ENCODE peak calls at places on chromosomes 6 and 20, in five cellular contexts. P, D, N, R and C are unnamed samples.

GRCh38 chr6:44225579-44226325 is 2.4 kb downstream of the SLC29A1 start:
- DNase-seq in N (no peak), R (no peak), D (no peak), P (no peak), C (no peak)

GRCh38 chr6:25966707-25967106 is 4.1 kb downstream of the TRIM38 start:
- DNase-seq in R (no peak), N (no peak), P (no peak), D (no peak), C (no peak)

GRCh38 chr6:108134213-108134973 is 31.4 kb upstream of the NR2E1 start:
- DNase-seq in N (no peak), D (no peak), R (no peak), P (no peak), C (peak)

GRCh38 chr20:18360601-18361000 is 72.3 kb downstream of the ZNF133 start:
- DNase-seq in N (peak), D (no peak), P (peak), R (no peak), C (no peak)

GRCh38 chr6:164398647-164399046 is 910.8 kb downstream of the C6orf118 start:
- DNase-seq in R (no peak), P (peak), N (no peak), D (no peak), C (no peak)

GRCh38 chr20:63321148-63321831 is 28.3 kb downstream of the COL20A1 start:
- DNase-seq in R (no peak), P (peak), N (no peak), D (peak), C (peak)

GRCh38 chr6:31142356-31142755 is 3.5 kb upstream of the PSORS1C2 start:
- DNase-seq in D (no peak), N (no peak), P (no peak), R (no peak), C (peak)

GRCh38 chr20:53926428-53927028 is 143.9 kb downstream of the BCAS1 start:
- DNase-seq in P (peak), R (peak), N (peak), D (no peak), C (no peak)

GRCh38 chr6:36320475-36320874 is 16.2 kb downstream of the BNIP5 start:
- DNase-seq in N (peak), D (no peak), P (peak), R (no peak), C (no peak)

GRCh38 chr20:35134900-35135299 is 12.2 kb downstream of the EDEM2 start:
- DNase-seq in D (no peak), N (no peak), P (no peak), R (no peak), C (no peak)

GRCh38 chr6:136927313-136927712 is 5.2 kb downstream of the SLC35D3 start:
- DNase-seq in R (no peak), D (peak), N (peak), P (peak), C (no peak)

GRCh38 chr20:43669332-43669731 is 2.4 kb downstream of the MYBL2 start:
- DNase-seq in P (peak), N (peak), R (peak), D (no peak), C (no peak)

GRCh38 chr6:169998457-169998856 is 247.0 kb downstream of the ERMARD start:
- DNase-seq in R (no peak), D (no peak), N (no peak), P (no peak), C (no peak)

GRCh38 chr6:17336425-17336824 is 55.3 kb downstream of the RBM24 start:
- DNase-seq in D (no peak), N (no peak), R (no peak), P (no peak), C (no peak)

GRCh38 chr6:25472314-25472713 is 179.7 kb upstream of the SCGN start:
- DNase-seq in P (peak), N (peak), D (peak), R (no peak), C (no peak)

GRCh38 chr6:38739532-38739931 is 24.4 kb downstream of the DNAH8 start:
- DNase-seq in N (no peak), R (no peak), D (no peak), P (peak), C (no peak)

GRCh38 chr6:44002071-44002590 is 125.1 kb downstream of the MRPL14 start:
- DNase-seq in P (no peak), N (no peak), R (no peak), D (no peak), C (no peak)

GRCh38 chr6:70108230-70108629 is 194.7 kb downstream of the COL9A1 start:
- DNase-seq in R (no peak), D (no peak), N (peak), P (peak), C (no peak)

GRCh38 chr6:163263196-163263595 is 151.3 kb upstream of the QKI start:
- DNase-seq in P (no peak), N (no peak), D (no peak), R (no peak), C (no peak)

GRCh38 chr6:111759836-111760785 is 113.1 kb downstream of the FYN start:
- DNase-seq in D (peak), N (no peak), P (no peak), R (no peak), C (no peak)

GRCh38 chr20:62484478-62484877 is 8.7 kb upstream of the GATA5 start:
- DNase-seq in D (no peak), N (no peak), P (no peak), R (no peak), C (no peak)

GRCh38 chr20:2750343-2751251 is 49.8 kb downstream of the CPXM1 start:
- DNase-seq in D (no peak), P (peak), N (peak), R (no peak), C (no peak)

GRCh38 chr6:165952514-165952913 is 215.1 kb downstream of the TBXT start:
- DNase-seq in P (no peak), D (no peak), R (no peak), N (no peak), C (no peak)

GRCh38 chr20:47493175-47493953 is 8.3 kb upstream of the NCOA3 start:
- DNase-seq in R (no peak), P (peak), D (peak), N (peak), C (no peak)

GRCh38 chr6:41371461-41371991 is 36.1 kb downstream of the NCR2 start:
- DNase-seq in R (no peak), P (no peak), N (peak), D (no peak), C (peak)

GRCh38 chr20:3380228-3381070 is 27.0 kb downstream of the DNAAF9 start:
- DNase-seq in D (no peak), P (no peak), R (no peak), N (no peak), C (no peak)

GRCh38 chr20:15642676-15643075 is 930.6 kb downstream of the KIF16B start:
- DNase-seq in N (no peak), R (no peak), P (peak), D (no peak), C (no peak)

GRCh38 chr6:14141531-14141930 is 24.0 kb downstream of the CD83 start:
- DNase-seq in N (no peak), P (no peak), D (no peak), R (no peak), C (no peak)

GRCh38 chr6:167501831-167502385 is 177.0 kb downstream of the TTLL2 start:
- DNase-seq in N (no peak), P (peak), D (peak), R (no peak), C (no peak)

GRCh38 chr6:14172575-14172974 is 55.0 kb downstream of the CD83 start:
- DNase-seq in R (no peak), P (peak), D (no peak), N (peak), C (no peak)

DNA sequence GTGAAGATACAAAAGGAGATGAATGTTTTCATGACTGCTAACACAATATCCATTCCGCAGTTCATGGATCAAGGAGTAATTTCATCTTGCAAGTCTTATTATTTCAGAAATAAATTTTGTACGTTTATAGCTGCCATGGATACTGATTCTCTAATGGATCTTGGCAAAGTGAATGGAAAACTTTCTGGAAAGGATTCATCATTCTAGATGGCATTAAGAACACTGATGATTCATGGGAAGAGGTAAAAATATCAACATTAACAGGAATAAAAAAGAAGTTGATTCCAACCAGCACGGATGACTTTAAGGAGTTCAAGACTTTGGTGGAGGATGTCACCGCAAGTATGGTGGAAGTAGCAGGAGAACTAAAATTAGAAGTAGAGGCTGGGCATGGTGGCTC is 2.8 kb downstream of the HUS1B start:
- DNase-seq in N (no peak), R (no peak), P (no peak), D (no peak), C (no peak)
- TF ChIP-seq CTCF in N (no peak), R (no peak), P (no peak), D (no peak), C (no peak)

GRCh38 chr6:155040946-155041345 is 45.8 kb downstream of the TIAM2 start:
- DNase-seq in R (no peak), N (no peak), D (no peak), P (no peak), C (no peak)

GRCh38 chr6:155040154-155040553 is 45.0 kb downstream of the TIAM2 start:
- DNase-seq in N (no peak), R (no peak), D (peak), P (no peak), C (peak)

GRCh38 chr6:155045561-155046404 is 50.7 kb downstream of the TIAM2 start:
- DNase-seq in R (no peak), D (no peak), N (no peak), P (no peak), C (no peak)

GRCh38 chr6:155041781-155042279 is 46.7 kb downstream of the TIAM2 start:
- DNase-seq in D (no peak), P (no peak), R (no peak), N (no peak), C (no peak)

DNA sequence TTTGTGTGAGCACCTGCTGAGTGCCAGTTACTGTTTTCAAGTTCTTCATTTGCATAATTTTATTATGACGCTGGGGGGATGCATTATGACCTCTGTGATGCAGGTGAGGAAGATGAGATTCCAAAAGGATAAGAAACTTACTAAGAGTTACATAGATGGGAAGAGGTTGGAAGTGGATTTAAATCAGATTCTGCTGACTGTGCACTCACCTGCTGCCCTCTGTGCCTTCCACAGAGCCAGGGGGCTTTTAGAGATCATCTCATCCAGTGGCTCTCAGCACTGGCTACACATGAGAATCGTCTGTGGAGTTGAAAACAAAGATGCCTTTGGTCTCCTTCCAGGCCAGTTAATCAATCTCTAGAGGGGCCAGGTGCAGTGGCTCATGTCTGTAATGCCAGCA is 47.9 kb downstream of the TIAM2 start:
- DNase-seq in N (no peak), R (no peak), P (no peak), D (no peak), C (no peak)
- TF ChIP-seq CTCF in N (no peak), R (no peak), P (no peak), D (no peak), C (no peak)

DNA sequence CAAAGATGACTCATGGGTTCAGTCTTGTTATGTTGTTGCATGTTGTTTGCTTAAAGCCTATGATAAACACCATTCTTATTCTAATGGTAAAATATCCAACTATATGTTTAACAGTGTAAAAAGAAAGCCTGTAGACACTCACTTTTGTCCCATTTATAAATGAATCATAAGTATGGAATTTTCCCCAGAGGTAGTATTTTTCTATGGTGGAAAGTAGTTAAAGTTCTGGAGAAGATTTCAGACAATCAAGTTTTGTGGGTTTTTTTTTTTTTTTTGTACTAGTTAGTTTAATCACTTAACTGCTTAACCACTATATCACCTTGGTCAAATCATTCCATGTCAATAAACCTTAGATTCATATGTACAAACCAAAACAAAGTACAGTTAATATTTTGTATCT is 35.8 kb downstream of the PTCHD4 start:
- DNase-seq in D (no peak), P (peak), R (no peak), N (peak), C (no peak)
- TF ChIP-seq CTCF in D (no peak), P (no peak), R (no peak), N (no peak), C (no peak)

DNA sequence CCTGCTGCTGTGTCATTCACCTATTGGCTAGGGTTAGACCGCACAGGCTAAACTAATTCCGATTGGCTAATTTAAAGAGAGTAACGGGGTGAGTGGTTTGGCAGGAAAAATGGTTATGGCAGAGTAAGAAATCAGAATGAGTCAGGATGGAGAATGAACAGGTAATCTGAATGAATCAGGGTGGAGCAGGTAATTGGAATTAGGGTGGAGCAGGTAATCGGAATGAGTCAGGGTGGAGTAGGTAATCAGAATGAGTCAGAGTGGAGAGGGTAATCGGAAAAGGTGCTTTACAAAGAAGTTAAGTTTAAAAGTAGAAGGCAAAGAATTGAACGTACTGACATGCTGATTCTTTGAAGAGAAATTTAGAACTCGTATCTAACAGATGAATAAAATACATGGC is 11.7 kb downstream of the SLC35A1 start:
- DNase-seq in D (no peak), N (peak), P (peak), R (no peak), C (no peak)
- TF ChIP-seq CTCF in D (no peak), N (no peak), P (no peak), R (no peak), C (no peak)

DNA sequence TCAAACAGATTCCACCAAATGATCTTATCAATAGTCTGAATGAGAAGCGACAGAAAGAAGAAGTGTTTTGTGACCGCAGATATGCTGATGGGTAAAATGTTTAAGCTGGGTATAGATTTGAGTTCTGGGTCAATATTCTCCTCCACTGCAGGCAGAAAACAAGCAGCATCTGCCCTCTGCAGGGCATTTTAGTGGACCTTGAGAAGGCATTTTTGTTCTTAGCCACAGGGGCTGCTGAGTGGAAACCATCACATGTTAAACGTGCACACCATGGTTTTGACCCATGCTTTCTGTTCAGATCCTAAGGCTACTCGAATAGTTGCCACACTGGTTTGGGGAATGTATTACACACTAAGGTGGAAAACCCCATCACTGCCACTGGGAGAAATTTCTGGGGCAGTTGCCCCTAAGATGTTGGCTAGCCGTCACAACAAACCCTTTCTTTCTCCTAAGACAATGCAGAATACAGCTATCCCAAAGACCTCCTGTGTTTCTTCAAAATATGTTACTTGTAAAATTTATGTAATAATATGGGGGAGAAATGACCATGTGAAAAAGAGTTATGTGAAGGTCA is 5.5 kb downstream of the POU3F2 start:
- DNase-seq in P (peak), N (no peak), D (no peak), R (no peak), C (peak)
- TF ChIP-seq CTCF in P (peak), N (peak), D (peak), R (peak), C (peak)

GRCh38 chr20:4567172-4567571 is 154.5 kb upstream of the PRND start:
- DNase-seq in P (no peak), R (no peak), D (no peak), N (no peak), C (no peak)

GRCh38 chr20:4563031-4563430 is 158.7 kb upstream of the PRND start:
- DNase-seq in N (no peak), D (no peak), P (no peak), R (no peak), C (no peak)

GRCh38 chr20:4560667-4561066 is 161.0 kb upstream of the PRND start:
- DNase-seq in R (no peak), N (no peak), D (no peak), P (no peak), C (no peak)

GRCh38 chr20:4559906-4560305 is 161.8 kb upstream of the PRND start:
- DNase-seq in D (no peak), R (no peak), P (no peak), N (no peak), C (no peak)

DNA sequence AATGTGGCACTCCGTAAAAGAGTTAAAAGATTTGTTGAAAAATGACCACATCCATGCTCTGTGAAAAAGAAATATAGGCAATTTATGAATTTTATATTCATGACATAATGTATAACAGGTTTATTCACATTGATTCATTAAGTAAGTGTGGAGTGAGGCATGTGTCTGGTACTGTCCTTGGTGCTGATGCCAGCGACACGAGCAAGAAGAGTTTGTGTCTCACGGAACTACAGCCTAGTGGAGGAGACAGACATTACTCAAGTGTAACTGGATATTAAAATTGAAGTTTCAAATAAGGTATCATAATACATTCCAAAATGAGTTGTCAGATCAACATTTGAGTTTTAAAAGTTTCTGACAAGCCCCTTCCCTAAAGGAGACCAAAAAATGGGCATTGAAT is 158.2 kb upstream of the PRND start:
- DNase-seq in R (no peak), P (peak), D (no peak), N (peak), C (no peak)
- TF ChIP-seq CTCF in R (peak), P (peak), D (no peak), N (peak), C (no peak)

GRCh38 chr20:36275441-36276189 is 30.5 kb upstream of the DLGAP4 start:
- DNase-seq in N (no peak), R (no peak), D (peak), P (no peak), C (no peak)
- TF ChIP-seq CTCF in N (no peak), R (no peak), D (peak), P (no peak), C (no peak)